ENCODE peak calls at places on chromosomes 5 and 9, in eight cellular contexts. Q is transverse colon, Z is spleen, W is psoas muscle, E is ovary, Y is tibial artery, F is GM12878, J is neural progenitor cell. B is an unnamed sample. For H3K4me1, the result is how much of the 10 kb centered on the place peaks cover.

GRCh38 chr5:65816729-65817128 is 94.7 kb downstream of the NLN start:
- DNase-seq in E (no peak), Q (no peak), F (no peak), J (no peak), Z (no peak), Y (no peak), W (no peak), B (no peak)

GRCh38 chr5:120507826-120508463 is 43.8 kb downstream of the PRR16 start:
- DNase-seq in Z (no peak), E (no peak), W (no peak), Y (no peak), Q (no peak), J (no peak), F (no peak), B (no peak)

GRCh38 chr9:134597041-134597913 is 44.3 kb upstream of the COL5A1 start:
- DNase-seq in F (no peak), W (no peak), Z (no peak), Y (no peak), E (no peak), Q (no peak), J (no peak), B (no peak)

GRCh38 chr5:114448496-114448895 is 86.6 kb downstream of the KCNN2 start:
- DNase-seq in J (no peak), F (no peak), Y (no peak), Z (no peak), Q (no peak), E (no peak), W (no peak), B (no peak)

GRCh38 chr5:34822921-34823715 is 15.8 kb upstream of the TTC23L start:
- DNase-seq in Z (no peak), Y (no peak), F (no peak), W (no peak), Q (no peak), E (no peak), J (no peak), B (no peak)

GRCh38 chr5:142984016-142984415 is 213.8 kb downstream of the ARHGAP26 start:
- DNase-seq in J (peak), Z (no peak), Y (no peak), Q (no peak), E (no peak), W (no peak), F (no peak), B (no peak)

GRCh38 chr5:15322426-15322825 is 177.6 kb upstream of the FBXL7 start:
- DNase-seq in Y (no peak), F (no peak), W (no peak), Q (no peak), Z (no peak), J (no peak), E (no peak), B (no peak)

GRCh38 chr9:110919609-110920008 is 118.7 kb downstream of the LPAR1 start:
- DNase-seq in Z (no peak), E (no peak), J (no peak), W (no peak), Y (no peak), Q (no peak), F (no peak), B (peak)

GRCh38 chr9:132742821-132743311 is 72.6 kb downstream of the GTF3C4 start:
- DNase-seq in Z (peak), F (no peak), W (no peak), Y (no peak), J (no peak), Q (no peak), E (no peak), B (no peak)

GRCh38 chr5:123111502-123111901 is 22.5 kb downstream of the PRDM6 start:
- DNase-seq in F (no peak), Q (no peak), E (no peak), Y (no peak), J (no peak), W (no peak), Z (no peak), B (no peak)

GRCh38 chr5:111942214-111942613 is 185.2 kb upstream of the NREP start:
- DNase-seq in Q (no peak), F (no peak), E (no peak), W (no peak), J (no peak), Y (no peak), Z (no peak), B (no peak)

GRCh38 chr5:111946556-111946955 is 189.6 kb upstream of the NREP start:
- DNase-seq in E (no peak), Z (no peak), Y (no peak), Q (no peak), W (no peak), J (no peak), F (no peak), B (no peak)

GRCh38 chr5:111948078-111948477 is 191.1 kb upstream of the NREP start:
- DNase-seq in J (no peak), Q (no peak), Y (no peak), W (no peak), F (no peak), E (no peak), Z (no peak), B (no peak)

GRCh38 chr5:111945535-111945934 is 188.5 kb upstream of the NREP start:
- DNase-seq in Y (no peak), J (no peak), F (no peak), W (no peak), Q (no peak), Z (no peak), E (no peak), B (no peak)

GRCh38 chr5:111942661-111943401 is 185.8 kb upstream of the NREP start:
- DNase-seq in Q (no peak), F (no peak), J (no peak), W (no peak), E (no peak), Y (no peak), Z (no peak), B (no peak)
- H3K4me1 ChIP-seq in Q (under half), F (under half), J (under half), W (under half), E (under half), Y (under half), Z (under half), B (under half)

DNA sequence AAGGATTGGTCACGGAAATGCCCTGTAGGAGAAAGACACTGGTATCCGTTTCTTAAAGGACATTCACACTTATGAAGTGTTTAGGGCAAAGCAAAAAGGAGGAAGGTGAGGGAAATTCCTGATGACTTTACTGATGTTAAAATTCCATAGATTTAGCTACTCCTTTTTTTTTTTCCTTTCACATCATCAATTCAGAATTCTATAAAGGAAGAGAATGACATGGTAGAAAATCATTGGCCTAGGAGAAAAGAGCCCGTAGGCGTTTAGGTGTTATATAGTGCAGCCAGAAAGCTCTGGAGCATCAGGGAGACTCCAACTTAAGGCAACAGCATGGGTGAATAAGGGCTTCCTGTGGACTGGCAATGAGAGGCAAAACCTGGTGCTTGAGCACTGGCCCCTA is at the start of gene TSLP:
- DNase-seq in F (no peak), Y (no peak), J (no peak), W (no peak), Q (no peak), E (no peak), Z (no peak), B (no peak)
- H3K4me3 ChIP-seq in F (no peak), Y (peak), J (peak), W (peak), Q (no peak), E (no peak), Z (peak), B (no peak)

GRCh38 chr5:58579781-58580180 is 3.1 kb upstream of the RAB3C start:
- DNase-seq in E (no peak), J (no peak), Q (no peak), W (no peak), Y (no peak), F (no peak), Z (no peak), B (no peak)

GRCh38 chr5:58582004-58582403 is 871 bp upstream of the RAB3C start:
- DNase-seq in Q (no peak), E (no peak), Z (peak), Y (no peak), F (no peak), J (peak), W (no peak), B (no peak)

GRCh38 chr5:58582411-58583393 is at the start of gene RAB3C:
- DNase-seq in Q (peak), Z (peak), J (peak), F (peak), E (peak), Y (peak), W (peak), B (peak)
- TF ChIP-seq CTCF in Q (no peak), Z (peak), J (no peak), F (no peak), E (no peak), Y (peak), W (peak), B (no peak)

GRCh38 chr5:172448999-172449398 is 5.3 kb downstream of the SH3PXD2B start:
- DNase-seq in Q (no peak), W (no peak), F (no peak), J (no peak), Y (no peak), Z (peak), E (no peak), B (no peak)
- H3K4me1 ChIP-seq in Q (under half), W (under half), F (under half), J (under half), Y (under half), Z (under half), E (under half), B (under half)

GRCh38 chr9:128406848-128407391 is 13.7 kb upstream of the CERCAM start:
- DNase-seq in E (no peak), Q (no peak), Z (no peak), J (peak), F (no peak), Y (no peak), W (no peak), B (no peak)
- H3K4me3 ChIP-seq in E (no peak), Q (no peak), Z (no peak), J (no peak), F (no peak), Y (no peak), W (no peak), B (no peak)

B was measured in Caco-2.